ENCODE peak calls at places on chromosomes 4 and X, in five cellular contexts. A is heart left ventricle, J is T-helper 2 cell, D is retinal pigment epithelial cell, E is iris pigment epithelial cell. O is an unnamed sample.

GRCh38 chr4:112358952-112359749 is 62.0 kb downstream of the ALPK1 start:
- DNase-seq in J (no peak), E (no peak), D (no peak), A (no peak), O (peak)

GRCh38 chr4:61374612-61374920 is 174.4 kb downstream of the ADGRL3 start:
- DNase-seq in A (no peak), J (no peak), E (peak), D (peak), O (no peak)

GRCh38 chrX:39648548-39649254 is 449.1 kb downstream of the BCOR start:
- DNase-seq in A (no peak), J (no peak), E (no peak), D (no peak), O (no peak)

GRCh38 chr4:152970102-152970820 is 34.1 kb downstream of the FHDC1 start:
- DNase-seq in D (peak), A (no peak), E (peak), J (no peak), O (no peak)

GRCh38 chr4:168095776-168096443 is 3.6 kb downstream of the ANXA10 start:
- DNase-seq in E (peak), J (no peak), D (no peak), A (no peak), O (no peak)

GRCh38 chr4:117085185-117085701 is at the start of gene TRAM1L1:
- DNase-seq in E (peak), J (no peak), D (peak), A (peak), O (peak)

GRCh38 chr4:120232050-120232449 is 165.4 kb upstream of the MAD2L1 start:
- DNase-seq in D (no peak), J (no peak), A (no peak), E (peak), O (no peak)

GRCh38 chrX:154748712-154749339 is 2.1 kb downstream of the GAB3 start:
- DNase-seq in J (no peak), E (peak), D (no peak), A (peak), O (no peak)

GRCh38 chr4:125283702-125284279 is 31.0 kb upstream of the FAT4 start:
- DNase-seq in D (no peak), A (no peak), J (no peak), E (peak), O (no peak)

GRCh38 chrX:149721778-149722177 is 9.9 kb downstream of the MAGEA11 start:
- DNase-seq in A (no peak), E (no peak), D (no peak), J (no peak), O (no peak)

GRCh38 chr4:100632163-100632562 is 114.3 kb upstream of the EMCN start:
- DNase-seq in A (no peak), J (no peak), D (no peak), E (no peak), O (no peak)

GRCh38 chrX:129577473-129577872 is 37.4 kb downstream of the OCRL start:
- DNase-seq in A (no peak), E (peak), J (no peak), D (peak), O (no peak)

GRCh38 chr4:3639613-3640586 is 107.7 kb upstream of the LRPAP1 start:
- DNase-seq in E (no peak), D (no peak), J (no peak), A (no peak), O (no peak)

GRCh38 chr4:158121203-158121586 is 51.6 kb downstream of the GASK1B start:
- DNase-seq in E (peak), A (peak), J (no peak), D (peak), O (no peak)

GRCh38 chr4:186953601-186954260 is 230.1 kb upstream of the FAT1 start:
- DNase-seq in J (no peak), D (no peak), E (no peak), A (peak), O (peak)

GRCh38 chrX:131827935-131828334 is 195.2 kb upstream of the STK26 start:
- DNase-seq in D (no peak), J (no peak), A (no peak), E (no peak), O (no peak)

GRCh38 chrX:129540068-129540653 is at the start of gene OCRL:
- DNase-seq in D (no peak), A (peak), E (peak), J (no peak), O (peak)

GRCh38 chr4:4325321-4325720 is 35.3 kb downstream of the ZBTB49 start:
- DNase-seq in A (no peak), D (no peak), J (no peak), E (no peak), O (no peak)

GRCh38 chr4:145484240-145484846 is 2.7 kb downstream of the SMAD1 start:
- DNase-seq in A (no peak), E (no peak), D (no peak), J (no peak), O (no peak)

GRCh38 chr4:106266201-106266600 is 49.8 kb downstream of the TBCK start:
- DNase-seq in J (no peak), E (peak), D (no peak), A (no peak), O (no peak)

GRCh38 chr4:8395504-8395903 is 45.0 kb downstream of the ACOX3 start:
- DNase-seq in A (peak), E (no peak), J (no peak), D (no peak), O (peak)

O was measured in left ventricle myocardium superior.